ENCODE peak calls at places on chromosomes 16 and 17, in eight cellular contexts. S is brain microvascular endothelial cell, X is left ventricle myocardium inferior, G is GM23338, H is cardiac muscle cell, I is AG04450, A is dorsolateral prefrontal cortex, Z is MM.1S. C is an unnamed sample.

GRCh38 chr16:4855804-4856203 is 8.5 kb downstream of the UBN1 start:
- DNase-seq in G (no peak), S (no peak), I (no peak), X (no peak), H (no peak), A (no peak), Z (no peak), C (no peak)

GRCh38 chr16:286491-287297 is 3.7 kb downstream of the PDIA2 start:
- DNase-seq in H (no peak), G (no peak), S (no peak), I (no peak), Z (no peak), A (no peak), X (no peak), C (no peak)

GRCh38 chr16:79363035-79363434 is 237.5 kb downstream of the MAF start:
- DNase-seq in G (no peak), H (no peak), Z (no peak), X (no peak), S (no peak), A (no peak), I (no peak), C (no peak)

GRCh38 chr16:84177740-84178070 is 9.2 kb downstream of the TAF1C start:
- DNase-seq in X (no peak), S (peak), H (no peak), G (no peak), Z (no peak), A (no peak), I (peak), C (no peak)

GRCh38 chr17:17246879-17247278 is 9.9 kb upstream of the FLCN start:
- DNase-seq in G (no peak), I (no peak), H (no peak), Z (no peak), S (no peak), A (no peak), X (no peak), C (no peak)

GRCh38 chr17:56222255-56222654 is 69.0 kb downstream of the ANKFN1 start:
- DNase-seq in I (no peak), X (no peak), S (no peak), A (no peak), Z (no peak), H (no peak), G (no peak), C (no peak)

GRCh38 chr17:78130439-78131101 is at the start of gene TMC8:
- DNase-seq in S (no peak), A (no peak), I (no peak), Z (peak), H (no peak), G (no peak), X (no peak), C (no peak)

GRCh38 chr17:81556175-81556691 is 4.1 kb upstream of the FAAP100 start:
- DNase-seq in X (no peak), Z (no peak), H (peak), G (no peak), A (no peak), S (peak), I (no peak), C (no peak)

GRCh38 chr16:82738699-82739098 is 111.9 kb downstream of the CDH13 start:
- DNase-seq in X (no peak), G (peak), I (no peak), H (peak), A (no peak), S (peak), Z (no peak), C (peak)

GRCh38 chr17:39867891-39868553 is at the start of gene ZPBP2:
- DNase-seq in I (no peak), X (no peak), Z (no peak), G (peak), H (no peak), S (no peak), A (no peak), C (no peak)

GRCh38 chr17:17667947-17668346 is 13.3 kb upstream of the RAI1 start:
- DNase-seq in A (no peak), Z (no peak), H (no peak), S (no peak), I (no peak), X (no peak), G (no peak), C (no peak)

GRCh38 chr16:72013389-72013788 is 4.8 kb downstream of the DHODH start:
- DNase-seq in I (no peak), X (peak), Z (no peak), G (no peak), A (no peak), H (peak), S (no peak), C (peak)

GRCh38 chr16:8070501-8070900 is 519.8 kb downstream of the TMEM114 start:
- DNase-seq in Z (no peak), H (no peak), G (no peak), S (no peak), I (no peak), A (no peak), X (no peak), C (no peak)

GRCh38 chr17:8894673-8895578 is 27.5 kb upstream of the PIK3R6 start:
- DNase-seq in G (peak), H (peak), X (peak), I (peak), S (peak), Z (peak), A (no peak), C (peak)

GRCh38 chr17:42284566-42284965 is 3.7 kb upstream of the STAT5A start:
- DNase-seq in Z (no peak), H (no peak), G (no peak), S (no peak), X (no peak), I (no peak), A (no peak), C (no peak)
- TF ChIP-seq CTCF in Z (no peak), H (no peak), G (no peak), S (no peak), X (no peak), I (no peak), A (no peak), C (no peak)

DNA sequence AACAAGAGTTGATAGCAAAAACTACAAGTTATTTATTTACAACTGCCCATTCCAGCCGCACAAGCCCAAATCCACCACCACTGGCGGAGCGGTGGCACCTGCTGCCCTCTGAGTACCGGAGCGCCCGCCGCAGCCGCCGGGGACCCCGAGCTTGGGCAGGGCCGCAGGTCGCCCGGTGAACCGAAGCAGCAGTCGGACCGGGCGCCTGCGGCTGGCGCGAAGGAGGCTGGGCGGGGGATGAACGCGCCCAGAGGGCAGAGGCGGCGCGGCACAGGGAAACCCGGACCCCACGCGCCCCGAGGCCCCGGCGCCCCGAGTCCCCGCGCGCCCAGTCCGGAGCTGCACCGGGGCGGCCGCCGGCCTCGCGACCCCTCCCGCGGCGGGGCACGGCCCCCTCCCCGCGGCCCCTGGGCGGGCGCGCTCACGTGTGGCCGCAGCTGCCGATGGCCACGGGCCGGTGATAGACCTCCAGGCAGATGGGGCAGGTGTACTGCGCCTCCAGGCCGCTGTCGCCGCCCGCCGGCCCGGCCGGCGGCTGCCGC is 391 bp downstream of the RNF166 start:
- DNase-seq in X (no peak), A (no peak), S (no peak), I (no peak), H (peak), Z (no peak), G (no peak), C (no peak)
- H3K27ac ChIP-seq in X (peak), A (peak), S (peak), I (no peak), H (peak), Z (peak), G (no peak), C (peak)

GRCh38 chr16:1347286-1347855 is 4.3 kb downstream of the TSR3 start:
- DNase-seq in H (no peak), S (no peak), I (no peak), Z (no peak), X (no peak), A (no peak), G (no peak), C (no peak)
- TF ChIP-seq CTCF in H (no peak), S (no peak), I (no peak), Z (no peak), X (no peak), A (no peak), G (no peak), C (no peak)

DNA sequence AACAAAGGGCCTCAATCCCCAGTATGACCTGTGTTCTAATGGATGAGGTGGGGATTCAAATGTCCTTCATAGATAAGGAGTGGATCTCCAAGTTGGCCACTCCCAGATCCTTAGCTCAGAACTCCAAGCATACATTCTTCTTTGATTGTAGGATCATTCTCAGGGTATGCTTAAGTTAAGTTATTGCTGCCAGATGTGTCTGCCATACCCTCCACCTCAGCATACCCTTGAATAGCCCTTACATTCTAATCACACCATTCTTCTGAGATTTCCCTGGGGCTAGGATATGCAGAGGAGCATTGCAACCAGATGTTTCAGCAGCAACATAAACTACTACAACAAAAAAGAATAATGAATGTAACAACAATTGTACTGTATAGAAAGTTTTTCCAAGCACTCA is 1.6 kb upstream of the KRTAP2-4 start:
- DNase-seq in I (peak), A (no peak), G (no peak), S (no peak), X (no peak), Z (no peak), H (no peak), C (no peak)
- H3K27ac ChIP-seq in I (no peak), A (no peak), G (no peak), S (no peak), X (no peak), Z (no peak), H (no peak), C (no peak)

DNA sequence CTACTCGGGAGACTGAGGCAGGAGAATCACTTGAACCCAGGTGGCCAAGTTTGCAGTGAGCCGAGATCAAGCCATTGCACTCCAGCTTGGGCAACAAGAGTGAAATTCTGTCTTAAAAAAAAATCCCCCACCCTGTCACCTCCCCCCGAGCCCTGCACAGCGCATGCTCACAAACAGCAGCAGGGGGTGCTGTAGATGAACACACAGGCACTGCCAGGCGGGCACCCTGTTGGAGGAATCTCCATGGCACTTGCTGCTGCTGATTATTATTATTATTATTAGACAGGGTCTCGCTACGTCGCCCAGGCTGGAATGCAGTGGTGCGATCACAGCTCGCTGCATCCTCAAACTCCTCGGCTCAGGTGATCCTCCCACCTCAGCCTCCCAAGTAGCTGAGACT is 24.6 kb downstream of the FZD2 start:
- DNase-seq in S (no peak), H (no peak), A (no peak), G (peak), I (no peak), Z (no peak), X (no peak), C (peak)
- TF ChIP-seq CTCF in S (peak), H (peak), A (no peak), G (peak), I (peak), Z (peak), X (no peak), C (peak)

GRCh38 chr16:30369938-30370443 is 303 bp downstream of the TBC1D10B start:
- DNase-seq in G (no peak), X (no peak), S (no peak), Z (no peak), A (no peak), H (no peak), I (no peak), C (no peak)
- H3K27ac ChIP-seq in G (no peak), X (peak), S (peak), Z (no peak), A (peak), H (peak), I (no peak), C (peak)

GRCh38 chr16:81482329-81483063 is 37.9 kb downstream of the CMIP start:
- DNase-seq in G (no peak), H (no peak), A (no peak), S (no peak), I (no peak), Z (no peak), X (no peak), C (no peak)

GRCh38 chr16:81483064-81483969 is 38.7 kb downstream of the CMIP start:
- DNase-seq in H (no peak), S (no peak), X (peak), A (no peak), I (no peak), Z (no peak), G (no peak), C (no peak)

GRCh38 chr16:81478876-81479496 is 34.4 kb downstream of the CMIP start:
- DNase-seq in X (peak), S (peak), H (no peak), G (no peak), I (no peak), Z (no peak), A (no peak), C (no peak)

GRCh38 chr16:81478294-81478693 is 33.7 kb downstream of the CMIP start:
- DNase-seq in I (no peak), H (no peak), Z (no peak), S (no peak), X (peak), A (no peak), G (no peak), C (no peak)

DNA sequence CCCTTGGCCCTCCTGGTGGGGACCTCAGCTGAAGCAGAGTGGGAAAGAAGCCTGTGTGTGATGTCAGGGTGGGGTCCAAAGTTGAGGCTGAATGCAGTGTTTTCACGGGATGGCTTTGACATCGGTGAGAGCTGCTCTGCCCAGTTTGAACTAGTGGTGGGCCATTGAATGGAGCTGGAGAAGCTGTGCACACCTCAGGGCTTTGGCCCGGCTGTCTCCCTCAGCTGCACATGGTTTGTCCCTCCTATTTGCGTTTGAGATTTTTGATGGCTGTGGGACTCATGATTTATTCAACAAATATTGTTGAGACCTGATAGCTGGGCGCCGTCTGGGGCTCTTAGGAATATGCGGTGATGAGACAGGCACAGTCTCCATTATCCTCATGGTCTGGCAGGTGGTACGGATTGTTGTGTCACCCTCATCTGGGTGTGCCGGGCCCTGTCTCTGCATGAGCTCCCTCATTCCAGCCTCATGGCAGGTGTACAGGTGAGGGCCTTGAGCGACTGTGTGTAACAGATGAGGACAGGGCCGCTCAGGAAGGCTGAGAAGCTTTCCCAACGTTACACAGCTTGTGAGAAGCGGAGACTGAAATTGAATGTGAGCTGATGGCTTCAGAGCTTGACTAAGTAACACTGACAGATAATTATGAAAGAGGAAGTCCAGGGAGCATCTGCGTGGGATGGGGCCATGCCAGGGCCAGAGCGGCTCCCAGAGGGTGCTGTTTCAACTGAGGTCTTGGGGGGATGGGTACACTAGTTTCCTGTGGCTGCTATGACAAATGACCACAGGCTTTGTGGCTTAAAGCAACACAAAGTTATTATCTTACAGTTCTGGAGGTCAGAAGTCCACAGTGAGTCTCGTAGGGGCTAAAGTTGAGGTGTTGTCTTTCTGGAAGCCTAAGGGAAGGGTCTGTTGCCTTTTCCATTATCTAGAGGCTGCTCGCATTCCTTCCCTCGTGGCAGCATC is 36.5 kb downstream of the CMIP start:
- DNase-seq in A (no peak), H (no peak), S (peak), I (no peak), G (no peak), X (no peak), Z (no peak), C (no peak)
- TF ChIP-seq CTCF in A (no peak), H (no peak), S (peak), I (no peak), G (no peak), X (no peak), Z (no peak), C (no peak)